ENCODE peak calls at places on chromosome 19, in eight cellular contexts. J is ovary, R is neural progenitor cell, L is thoracic aorta, W is psoas muscle, X is lung, M is cardiac muscle cell, Z is foreskin fibroblast. I is an unnamed sample.

GRCh38 chr19:55078996-55079395 is 3.3 kb downstream of the EPS8L1 start:
- DNase-seq in L (no peak), J (no peak), R (no peak), W (no peak), X (no peak), Z (no peak), M (no peak), I (no peak)

GRCh38 chr19:42069619-42070293 is at the start of gene GRIK5:
- DNase-seq in Z (no peak), J (no peak), L (no peak), X (no peak), M (peak; percentile 54), W (no peak), R (peak; percentile 65), I (no peak)

GRCh38 chr19:13101590-13102415 is 855 bp downstream of the LYL1 start:
- DNase-seq in M (no peak), Z (no peak), L (no peak), W (no peak), R (no peak), X (no peak), J (no peak), I (no peak)

GRCh38 chr19:2728783-2729387 is 7.7 kb upstream of the DIRAS1 start:
- DNase-seq in L (no peak), W (no peak), R (no peak), J (no peak), M (no peak), X (no peak), Z (no peak), I (no peak)

GRCh38 chr19:14116918-14117578 is 514 bp downstream of the PRKACA start:
- DNase-seq in L (no peak), R (no peak), Z (no peak), X (peak; percentile 40), M (no peak), J (peak; percentile 77), W (peak; percentile 77), I (no peak)

GRCh38 chr19:46528601-46529447 is 33.2 kb upstream of the PNMA8B start:
- DNase-seq in X (no peak), W (no peak), Z (no peak), J (no peak), M (no peak), R (no peak), L (no peak), I (no peak)

GRCh38 chr19:46173886-46174475 is 25.9 kb downstream of the IGFL2 start:
- DNase-seq in Z (no peak), X (peak; percentile 13), W (no peak), R (no peak), L (no peak), M (no peak), J (no peak), I (no peak)

GRCh38 chr19:12494260-12494860 is 9.7 kb upstream of the ZNF709 start:
- DNase-seq in M (no peak), X (no peak), Z (no peak), J (no peak), W (no peak), R (no peak), L (no peak), I (no peak)

GRCh38 chr19:6887326-6887725 is at the start of gene ADGRE1:
- DNase-seq in M (no peak), X (no peak), L (no peak), Z (no peak), W (no peak), R (no peak), J (no peak), I (no peak)

DNA sequence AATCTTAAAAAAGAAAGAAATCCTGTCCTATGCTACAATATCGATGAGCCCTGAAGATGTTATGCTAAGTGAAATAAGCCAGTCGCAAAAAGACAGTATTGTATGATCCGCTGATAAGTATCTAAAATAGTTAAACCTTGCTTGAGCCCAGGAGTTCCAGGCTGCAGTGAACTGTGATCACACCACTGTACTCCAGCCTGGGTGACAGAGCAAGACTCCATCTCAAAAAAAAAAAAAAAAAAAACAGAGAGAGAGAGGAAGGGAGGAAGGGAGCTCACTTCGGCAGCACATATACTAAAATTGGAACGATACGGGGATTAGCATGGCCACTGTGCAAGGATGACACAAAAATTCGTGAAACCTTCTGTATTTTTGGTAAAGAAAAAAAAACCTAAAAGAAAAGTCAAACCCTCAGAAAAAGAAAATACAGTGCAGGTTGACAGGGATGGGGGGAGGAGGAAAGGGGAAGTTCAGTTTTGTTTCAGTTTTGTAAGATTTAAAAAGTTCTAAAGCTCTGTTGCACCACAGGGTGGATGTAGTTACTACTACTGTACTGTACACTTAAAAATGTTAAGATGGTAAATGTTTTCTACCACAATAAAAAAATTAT is 8.4 kb downstream of the CLASRP start:
- DNase-seq in M (no peak), L (no peak), X (no peak), Z (no peak), J (no peak), W (no peak), R (no peak), I (no peak)
- H3K4me3 ChIP-seq in M (no peak overlapping the region), L (no peak overlapping the region), X (no peak overlapping the region), Z (no peak overlapping the region), J (no peak overlapping the region), W (no peak overlapping the region), R (no peak overlapping the region), I (no peak overlapping the region)

GRCh38 chr19:335072-335471 is 9.5 kb downstream of the MIER2 start:
- DNase-seq in Z (no peak), M (no peak), R (no peak), L (no peak), W (no peak), J (no peak), X (no peak), I (no peak)
- TF ChIP-seq CTCF in Z (no peak), M (no peak), R (no peak), L (no peak), W (no peak), J (no peak), X (no peak), I (no peak)

GRCh38 chr19:38692458-38693379 is 45.3 kb downstream of the ACTN4 start:
- DNase-seq in J (no peak), M (no peak), R (peak; percentile 22), W (no peak), L (no peak), X (no peak), Z (no peak), I (no peak)
- H3K4me3 ChIP-seq in J (no peak overlapping the region), M (no peak overlapping the region), R (no peak overlapping the region), W (peak overlapping the region; percentile 8), L (peak overlapping the region; percentile 52), X (no peak overlapping the region), Z (peak overlapping the region; percentile 5), I (no peak overlapping the region)

DNA sequence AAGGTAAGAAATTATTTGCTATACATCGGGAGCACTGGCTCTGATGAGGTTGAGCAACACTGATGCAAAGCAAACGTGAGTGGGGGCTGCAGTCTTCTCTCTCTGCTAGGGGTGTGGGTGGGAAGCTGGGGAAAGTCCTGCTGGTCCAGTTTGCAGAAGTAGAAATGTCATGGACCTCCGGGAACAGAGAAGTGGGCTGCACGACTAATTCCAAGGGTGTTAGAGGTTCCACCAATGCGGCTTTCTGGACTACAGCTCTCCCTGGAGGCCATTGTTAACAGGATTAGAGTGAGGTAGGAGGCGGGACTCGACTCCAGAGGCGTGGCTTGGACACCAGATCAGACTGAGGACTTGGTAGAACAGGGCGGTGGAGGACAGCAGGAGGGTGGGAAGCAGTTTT is 5.7 kb upstream of the FBXO27 start:
- DNase-seq in X (peak; percentile 39), R (peak; percentile 87), J (no peak), L (no peak), W (no peak), M (peak; percentile 65), Z (peak; percentile 21), I (peak; percentile 50)
- TF ChIP-seq CTCF in X (no peak), R (no peak), J (no peak), L (no peak), W (no peak), M (peak; percentile 33), Z (peak; percentile 21), I (peak; percentile 19)

GRCh38 chr19:56841194-56841546 is 644 bp upstream of the PEG3 start:
- DNase-seq in R (no peak), Z (no peak), X (no peak), W (no peak), L (no peak), J (no peak), M (no peak), I (no peak)
- H3K4me3 ChIP-seq in R (no peak overlapping the region), Z (no peak overlapping the region), X (no peak overlapping the region), W (no peak overlapping the region), L (peak overlapping the region; percentile 73), J (peak overlapping the region; percentile 62), M (no peak overlapping the region), I (no peak overlapping the region)

DNA sequence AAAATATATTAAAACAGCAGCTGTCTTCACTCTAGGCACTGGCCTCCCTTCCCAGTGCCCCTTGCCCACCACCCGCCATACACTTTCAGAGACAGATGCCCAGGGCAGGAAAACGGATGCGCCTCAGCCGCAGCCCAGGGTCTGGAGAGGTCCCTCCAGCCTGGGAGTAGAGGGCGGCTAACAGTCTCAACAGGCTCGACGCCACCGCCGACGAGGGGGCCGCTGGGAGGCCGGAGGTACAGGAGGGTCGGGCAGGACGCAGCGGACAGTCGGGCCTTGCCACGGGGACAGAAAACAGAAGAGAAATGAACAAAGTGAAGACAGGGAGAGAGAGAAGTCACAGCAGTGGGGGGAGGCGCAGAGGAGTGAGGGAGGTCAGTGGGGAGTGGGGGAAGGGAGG is 27.1 kb downstream of the C19orf47 start:
- DNase-seq in X (no peak), J (peak; percentile 19), Z (no peak), W (no peak), L (no peak), M (no peak), R (no peak), I (no peak)
- TF ChIP-seq CTCF in X (no peak), J (no peak), Z (no peak), W (no peak), L (no peak), M (no peak), R (no peak), I (no peak)

GRCh38 chr19:35144600-35145436 is 1.8 kb downstream of the FXYD7 start:
- DNase-seq in R (peak; percentile 89), J (no peak), W (no peak), X (peak; percentile 67), L (no peak), Z (no peak), M (peak; percentile 58), I (no peak)

GRCh38 chr19:35142531-35143230 is 374 bp upstream of the FXYD7 start:
- DNase-seq in R (peak; percentile 84), J (peak; percentile 73), M (peak; percentile 75), L (no peak), X (no peak), Z (no peak), W (peak; percentile 72), I (no peak)

GRCh38 chr19:35143231-35143715 is at the start of gene FXYD7:
- DNase-seq in R (peak; percentile 69), M (no peak), J (peak; percentile 62), Z (no peak), L (no peak), X (no peak), W (no peak), I (no peak)

GRCh38 chr19:35144259-35144599 is 1.2 kb downstream of the FXYD7 start:
- DNase-seq in J (no peak), L (no peak), Z (no peak), W (no peak), M (no peak), R (peak; percentile 16), X (no peak), I (no peak)

DNA sequence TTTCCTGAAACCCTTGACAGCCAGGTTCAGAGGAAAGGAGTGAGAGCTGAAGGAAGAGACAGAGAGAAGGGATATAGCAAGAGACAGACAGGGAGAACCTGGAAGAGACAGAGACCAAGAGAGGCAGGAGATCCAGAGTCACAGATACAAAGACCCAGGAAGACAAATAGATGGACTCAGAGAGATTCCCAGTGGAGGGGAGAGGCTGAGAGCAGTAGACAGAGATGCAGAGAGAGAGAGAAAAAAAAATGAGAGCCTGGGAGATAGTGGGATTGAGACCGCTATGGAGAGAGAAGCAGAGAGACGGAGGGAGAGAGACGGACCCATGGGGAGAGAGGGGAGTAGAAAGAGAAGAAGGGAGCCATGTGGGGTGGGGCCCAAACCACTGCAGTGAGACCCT is 763 bp downstream of the FXYD7 start:
- DNase-seq in X (no peak), W (no peak), J (no peak), M (no peak), L (no peak), Z (no peak), R (no peak), I (no peak)
- H3K4me3 ChIP-seq in X (no peak overlapping the region), W (no peak overlapping the region), J (no peak overlapping the region), M (no peak overlapping the region), L (no peak overlapping the region), Z (no peak overlapping the region), R (peak overlapping the region; percentile 59), I (no peak overlapping the region)